ENCODE peak calls at places on chromosomes 2 and 18, in six cellular contexts. B, H, C, W, D and V are unnamed samples.

GRCh38 chr2:46131-46470 is 204 bp downstream of the FAM110C start:
- DNase-seq in B (no peak), C (no peak), W (no peak), D (no peak), H (no peak), V (no peak)

GRCh38 chr2:107108556-107108955 is 222.6 kb upstream of the ST6GAL2 start:
- DNase-seq in C (no peak), B (no peak), H (no peak), D (no peak), W (no peak), V (no peak)

GRCh38 chr2:72350852-72351251 is 203.2 kb upstream of the CYP26B1 start:
- DNase-seq in C (no peak), H (no peak), B (no peak), D (no peak), W (no peak), V (no peak)

GRCh38 chr2:231330311-231330710 is 65.2 kb upstream of the B3GNT7 start:
- DNase-seq in D (no peak), C (no peak), W (no peak), H (no peak), B (no peak), V (no peak)

GRCh38 chr18:77547757-77548156 is 298.1 kb downstream of the GALR1 start:
- DNase-seq in H (no peak), W (no peak), B (no peak), D (no peak), C (no peak), V (no peak)

GRCh38 chr18:13993730-13994129 is 78.4 kb upstream of the MC2R start:
- DNase-seq in B (no peak), C (no peak), D (no peak), H (peak), W (no peak), V (no peak)

GRCh38 chr2:237321746-237322145 is 92.2 kb downstream of the COL6A3 start:
- DNase-seq in D (no peak), H (no peak), W (no peak), C (no peak), B (no peak), V (no peak)

GRCh38 chr2:88078624-88079169 is 11.1 kb downstream of the SMYD1 start:
- DNase-seq in C (no peak), B (no peak), W (no peak), D (no peak), H (no peak), V (peak)

GRCh38 chr2:51256736-51257135 is 224.8 kb upstream of the NRXN1 start:
- DNase-seq in W (no peak), H (no peak), C (no peak), D (no peak), B (no peak), V (no peak)

GRCh38 chr2:39741871-39742270 is 37.2 kb downstream of the THUMPD2 start:
- DNase-seq in C (no peak), H (no peak), D (no peak), B (no peak), W (no peak), V (no peak)

GRCh38 chr2:170123593-170123992 is 54.4 kb upstream of the MYO3B start:
- DNase-seq in D (no peak), H (no peak), B (no peak), C (no peak), W (no peak), V (no peak)

GRCh38 chr18:7872569-7872968 is 305.5 kb downstream of the PTPRM start:
- DNase-seq in W (no peak), C (no peak), B (peak), H (no peak), D (no peak), V (no peak)

GRCh38 chr2:172106128-172106961 is 3.6 kb upstream of the DLX2 start:
- DNase-seq in B (no peak), D (peak), W (peak), C (no peak), H (no peak), V (no peak)

GRCh38 chr2:20664431-20665260 is 2.3 kb upstream of the GDF7 start:
- DNase-seq in W (no peak), C (no peak), B (no peak), H (no peak), D (no peak), V (no peak)

GRCh38 chr18:35515460-35516130 is 17.8 kb upstream of the INO80C start:
- DNase-seq in D (no peak), C (no peak), W (no peak), H (no peak), B (no peak), V (no peak)

GRCh38 chr2:217271813-217272212 is 411.9 kb upstream of the TNP1 start:
- DNase-seq in W (no peak), C (no peak), D (no peak), H (no peak), B (no peak), V (no peak)

GRCh38 chr2:178689808-178690207 is 117.4 kb downstream of the TTN start:
- DNase-seq in H (no peak), B (no peak), W (no peak), D (no peak), C (no peak), V (no peak)

GRCh38 chr2:9832586-9832985 is 10.7 kb upstream of the TAF1B start:
- DNase-seq in C (no peak), D (no peak), W (no peak), B (no peak), H (no peak), V (no peak)

GRCh38 chr2:40041983-40042382 is 262.9 kb upstream of the THUMPD2 start:
- DNase-seq in W (no peak), B (no peak), H (no peak), D (no peak), C (no peak), V (no peak)

GRCh38 chr18:74204543-74205152 is 56.3 kb downstream of the TIMM21 start:
- DNase-seq in B (no peak), H (no peak), D (no peak), W (no peak), C (no peak), V (no peak)

GRCh38 chr2:138632066-138632465 is 130.5 kb downstream of the SPOPL start:
- DNase-seq in D (no peak), B (no peak), W (no peak), C (no peak), H (no peak), V (no peak)

GRCh38 chr18:3924455-3924854 is 474.5 kb downstream of the TGIF1 start:
- DNase-seq in B (no peak), C (no peak), D (no peak), H (no peak), W (no peak), V (no peak)